ENCODE peak calls at places on chromosomes 12 and 14, in six cellular contexts. D, U, O, N, B and G are unnamed samples.

GRCh38 chr14:64654072-64654899 is 49.9 kb upstream of the PLEKHG3 start:
- DNase-seq in B (no peak), O (peak; percentile 79), U (no peak), D (no peak), N (no peak), G (peak; percentile 14)

GRCh38 chr12:94560416-94561221 is 89.7 kb downstream of the TMCC3 start:
- DNase-seq in D (no peak), O (no peak), U (no peak), B (no peak), N (no peak), G (no peak)

GRCh38 chr14:93109572-93110481 is 5.9 kb downstream of the ITPK1 start:
- DNase-seq in O (no peak), D (no peak), U (no peak), N (no peak), B (no peak), G (no peak)

GRCh38 chr14:89899917-89900680 is 54.4 kb downstream of the EFCAB11 start:
- DNase-seq in D (peak; percentile 18), O (no peak), B (no peak), U (no peak), N (peak; percentile 11), G (no peak)

GRCh38 chr12:18653465-18653864 is 84.3 kb downstream of the PLCZ1 start:
- DNase-seq in D (no peak), N (no peak), O (no peak), B (no peak), U (no peak), G (no peak)

GRCh38 chr14:90438841-90439240 is 42.0 kb downstream of the CALM1 start:
- DNase-seq in N (no peak), O (no peak), U (no peak), B (no peak), D (no peak), G (no peak)

GRCh38 chr14:104162495-104162894 is 24.1 kb downstream of the KIF26A start:
- DNase-seq in N (no peak), O (no peak), D (no peak), B (no peak), U (no peak), G (no peak)

GRCh38 chr12:116880817-116881324 is 370 bp downstream of the HRK start:
- DNase-seq in O (no peak), B (peak; percentile 16), N (peak; percentile 65), U (peak; percentile 3), D (peak; percentile 52), G (peak; percentile 65)

GRCh38 chr12:100993916-100994315 is 199.3 kb downstream of the ANO4 start:
- DNase-seq in B (no peak), N (no peak), U (no peak), D (no peak), O (no peak), G (no peak)

GRCh38 chr12:59646636-59647035 is 50.8 kb downstream of the SLC16A7 start:
- DNase-seq in O (no peak), D (no peak), U (no peak), B (no peak), N (no peak), G (no peak)

GRCh38 chr12:62910549-62911169 is 24.3 kb downstream of the PPM1H start:
- DNase-seq in U (no peak), D (peak; percentile 61), O (no peak), N (no peak), B (no peak), G (no peak)

GRCh38 chr14:22510527-22511110 is 78.4 kb downstream of the DAD1 start:
- DNase-seq in B (no peak), D (no peak), N (no peak), O (peak; percentile 64), U (no peak), G (no peak)

GRCh38 chr14:89493877-89494634 is 77.0 kb upstream of the FOXN3 start:
- DNase-seq in N (no peak), O (no peak), D (no peak), U (no peak), B (no peak), G (no peak)

GRCh38 chr12:117006333-117006732 is 92.9 kb downstream of the TESC start:
- DNase-seq in B (no peak), O (no peak), U (no peak), N (no peak), D (no peak), G (no peak)

GRCh38 chr12:80175307-80175930 is 76.1 kb downstream of the OTOGL start:
- DNase-seq in N (no peak), B (no peak), D (no peak), O (no peak), U (no peak), G (no peak)

GRCh38 chr14:89673499-89674225 is 256.6 kb upstream of the FOXN3 start:
- DNase-seq in D (no peak), U (no peak), B (no peak), N (no peak), O (peak; percentile 4), G (no peak)

GRCh38 chr14:73787760-73788508 is 63.7 kb upstream of the PTGR2 start:
- DNase-seq in U (no peak), N (no peak), O (no peak), D (no peak), B (peak; percentile 61), G (peak; percentile 75)

GRCh38 chr12:72472350-72472749 is 200.2 kb downstream of the TRHDE start:
- DNase-seq in O (no peak), N (no peak), D (no peak), U (no peak), B (no peak), G (no peak)

GRCh38 chr14:83355609-83356008 is 1822.0 kb upstream of the SEL1L start:
- DNase-seq in U (no peak), O (no peak), N (no peak), D (no peak), B (no peak), G (no peak)

GRCh38 chr12:26680724-26681455 is 152.1 kb downstream of the ITPR2 start:
- DNase-seq in N (no peak), B (no peak), D (no peak), O (no peak), U (no peak), G (no peak)